ENCODE peak calls at places on chromosomes 1 and 21, in eight cellular contexts. I, U, Q, M, K, Y, P and F are unnamed samples.

GRCh38 chr1:80155371-80155770 is 1148.8 kb upstream of the ADGRL4 start:
- DNase-seq in Q (peak), Y (no peak), I (no peak), M (no peak), K (peak), P (peak), U (no peak), F (no peak)

GRCh38 chr1:28927442-28928305 is 13.3 kb downstream of the EPB41 start:
- DNase-seq in Q (no peak), I (no peak), K (no peak), Y (no peak), M (peak), P (peak), U (no peak), F (no peak)

GRCh38 chr1:156439771-156440183 is 60.8 kb downstream of the MEF2D start:
- DNase-seq in M (no peak), Y (no peak), K (peak), I (no peak), Q (no peak), P (peak), U (no peak), F (no peak)

GRCh38 chr1:203322480-203323179 is 17.3 kb downstream of the BTG2 start:
- DNase-seq in P (no peak), U (no peak), M (peak), Q (no peak), I (no peak), K (no peak), Y (no peak), F (peak)

GRCh38 chr1:234638832-234639799 is 29.1 kb upstream of the IRF2BP2 start:
- DNase-seq in U (no peak), K (no peak), Q (no peak), I (no peak), M (no peak), P (no peak), Y (no peak), F (no peak)

GRCh38 chr1:94258873-94259331 is 21.5 kb upstream of the ARHGAP29 start:
- DNase-seq in K (no peak), Y (peak), P (no peak), U (no peak), I (no peak), M (peak), Q (peak), F (no peak)

GRCh38 chr21:26448751-26449150 is 124.3 kb downstream of the CYYR1 start:
- DNase-seq in Q (peak), P (no peak), K (no peak), I (no peak), U (no peak), Y (no peak), M (no peak), F (peak)

GRCh38 chr1:223887724-223888428 is 42.1 kb upstream of the TP53BP2 start:
- DNase-seq in U (no peak), M (peak), P (no peak), I (no peak), Y (no peak), Q (peak), K (no peak), F (no peak)